ENCODE peak calls at places on chromosomes 4 and X, in four cellular contexts. One of them, this sample, is unnamed.

GRCh38 chr4:29081230-29081955 is 1638.8 kb upstream of the PCDH7 start:
- DNase-seq in epithelial cell of esophagus: peak; percentile 7
- DNase-seq in MM.1S: no peak
- DNase-seq in lower leg skin: no peak
- DNase-seq in this sample: no peak

GRCh38 chr4:34091451-34091850 is 2152.9 kb downstream of the ARAP2 start:
- DNase-seq in epithelial cell of esophagus: no peak
- DNase-seq in MM.1S: peak; percentile 31
- DNase-seq in lower leg skin: no peak
- DNase-seq in this sample: no peak

GRCh38 chr4:2487632-2488031 is 18.7 kb downstream of the RNF4 start:
- DNase-seq in epithelial cell of esophagus: no peak
- DNase-seq in MM.1S: peak; percentile 72
- DNase-seq in lower leg skin: no peak
- DNase-seq in this sample: peak; percentile 71

GRCh38 chrX:63128509-63128908 is 222.6 kb downstream of the SPIN4 start:
- DNase-seq in epithelial cell of esophagus: peak; percentile 32
- DNase-seq in MM.1S: peak; percentile 59
- DNase-seq in lower leg skin: no peak
- DNase-seq in this sample: no peak

GRCh38 chrX:66698273-66699204 is 59.7 kb upstream of the EDA2R start:
- DNase-seq in epithelial cell of esophagus: no peak
- DNase-seq in MM.1S: no peak
- DNase-seq in lower leg skin: no peak
- DNase-seq in this sample: no peak

GRCh38 chr4:35253331-35253730 is 991.0 kb downstream of the ARAP2 start:
- DNase-seq in epithelial cell of esophagus: no peak
- DNase-seq in MM.1S: no peak
- DNase-seq in lower leg skin: no peak
- DNase-seq in this sample: no peak

GRCh38 chr4:146957252-146957651 is 11.6 kb upstream of the TTC29 start:
- DNase-seq in epithelial cell of esophagus: peak; percentile 74
- DNase-seq in MM.1S: no peak
- DNase-seq in lower leg skin: no peak
- DNase-seq in this sample: no peak

GRCh38 chr4:88600129-88600849 is 8.0 kb downstream of the HERC3 start:
- DNase-seq in epithelial cell of esophagus: peak; percentile 79
- DNase-seq in MM.1S: no peak
- DNase-seq in lower leg skin: no peak
- DNase-seq in this sample: no peak

GRCh38 chrX:18681996-18682395 is 10.1 kb upstream of the RS1 start:
- DNase-seq in epithelial cell of esophagus: no peak
- DNase-seq in MM.1S: no peak
- DNase-seq in lower leg skin: no peak
- DNase-seq in this sample: no peak

GRCh38 chr4:81257021-81257420 is 42.0 kb upstream of the PRKG2 start:
- DNase-seq in epithelial cell of esophagus: no peak
- DNase-seq in MM.1S: no peak
- DNase-seq in lower leg skin: no peak
- DNase-seq in this sample: no peak

GRCh38 chrX:47577424-47577823 is 4.8 kb upstream of the TIMP1 start:
- DNase-seq in epithelial cell of esophagus: no peak
- DNase-seq in MM.1S: no peak
- DNase-seq in lower leg skin: no peak
- DNase-seq in this sample: no peak

GRCh38 chr4:67714248-67714583 is 13.3 kb upstream of the UBA6 start:
- DNase-seq in epithelial cell of esophagus: no peak
- DNase-seq in MM.1S: no peak
- DNase-seq in lower leg skin: no peak
- DNase-seq in this sample: peak; percentile 38

GRCh38 chr4:7399433-7400234 is 35.1 kb downstream of the PSAPL1 start:
- DNase-seq in epithelial cell of esophagus: no peak
- DNase-seq in MM.1S: no peak
- DNase-seq in lower leg skin: no peak
- DNase-seq in this sample: no peak

GRCh38 chr4:55186123-55186522 is 60.7 kb upstream of the KDR start:
- DNase-seq in epithelial cell of esophagus: no peak
- DNase-seq in MM.1S: no peak
- DNase-seq in lower leg skin: no peak
- DNase-seq in this sample: no peak
- TF ChIP-seq CTCF in epithelial cell of esophagus: no peak
- TF ChIP-seq CTCF in MM.1S: no peak
- TF ChIP-seq CTCF in lower leg skin: no peak
- TF ChIP-seq CTCF in this sample: no peak

GRCh38 chrX:72306085-72306801 is 529 bp upstream of the CITED1 start:
- DNase-seq in epithelial cell of esophagus: peak; percentile 13
- DNase-seq in MM.1S: no peak
- DNase-seq in lower leg skin: no peak
- DNase-seq in this sample: peak; percentile 28
- TF ChIP-seq CTCF in epithelial cell of esophagus: no peak
- TF ChIP-seq CTCF in MM.1S: no peak
- TF ChIP-seq CTCF in lower leg skin: no peak
- TF ChIP-seq CTCF in this sample: no peak

GRCh38 chr4:60314367-60314766 is 885.8 kb upstream of the ADGRL3 start:
- DNase-seq in epithelial cell of esophagus: peak; percentile 2
- DNase-seq in MM.1S: no peak
- DNase-seq in lower leg skin: no peak
- DNase-seq in this sample: no peak
- TF ChIP-seq CTCF in epithelial cell of esophagus: no peak
- TF ChIP-seq CTCF in MM.1S: no peak
- TF ChIP-seq CTCF in lower leg skin: no peak
- TF ChIP-seq CTCF in this sample: no peak

GRCh38 chrX:46381630-46382029 is 163.6 kb downstream of the ZNF674 start:
- DNase-seq in epithelial cell of esophagus: peak; percentile 35
- DNase-seq in MM.1S: peak; percentile 62
- DNase-seq in lower leg skin: no peak
- DNase-seq in this sample: peak; percentile 22
- TF ChIP-seq CTCF in epithelial cell of esophagus: peak; percentile 68
- TF ChIP-seq CTCF in MM.1S: peak; percentile 65
- TF ChIP-seq CTCF in lower leg skin: no peak
- TF ChIP-seq CTCF in this sample: peak; percentile 26

GRCh38 chr4:135418353-135418752 is 1216.8 kb upstream of the PABPC4L start:
- DNase-seq in epithelial cell of esophagus: peak; percentile 47
- DNase-seq in MM.1S: peak; percentile 22
- DNase-seq in lower leg skin: no peak
- DNase-seq in this sample: peak; percentile 7
- TF ChIP-seq CTCF in epithelial cell of esophagus: peak; percentile 65
- TF ChIP-seq CTCF in MM.1S: peak; percentile 41
- TF ChIP-seq CTCF in lower leg skin: no peak
- TF ChIP-seq CTCF in this sample: peak; percentile 10